ENCODE peak calls at places on chromosome 15, in five cellular contexts. E is mesenchymal stem cell, C is IMR-90, D is neuronal stem cell, H is H9. T is an unnamed sample.

GRCh38 chr15:43828061-43828657 is 1.4 kb downstream of the WDR76 start:
- DNase-seq in E (peak), H (no peak), C (peak), D (no peak), T (no peak)

GRCh38 chr15:27545494-27546255 is 553.4 kb downstream of the OCA2 start:
- DNase-seq in H (no peak), C (no peak), E (no peak), D (no peak), T (no peak)

GRCh38 chr15:74208901-74209559 is 6.4 kb upstream of the STRA6 start:
- DNase-seq in H (peak), D (no peak), C (peak), E (peak), T (no peak)

GRCh38 chr15:49187537-49188245 is 17.6 kb downstream of the GALK2 start:
- DNase-seq in H (no peak), C (peak), E (peak), D (no peak), T (no peak)

GRCh38 chr15:89972085-89972484 is 29.0 kb upstream of the ZNF710 start:
- DNase-seq in E (no peak), D (no peak), H (no peak), C (no peak), T (no peak)

GRCh38 chr15:55824857-55825613 is 82.1 kb upstream of the PRTG start:
- DNase-seq in C (no peak), D (no peak), E (no peak), H (no peak), T (no peak)

GRCh38 chr15:38696120-38696727 is 131.6 kb upstream of the RASGRP1 start:
- DNase-seq in C (peak), E (peak), D (no peak), H (no peak), T (no peak)

GRCh38 chr15:45457641-45458539 is 64.7 kb downstream of the SLC30A4 start:
- DNase-seq in D (peak), H (peak), E (peak), C (peak), T (peak)

GRCh38 chr15:31342781-31343626 is 16.4 kb downstream of the KLF13 start:
- DNase-seq in E (no peak), C (no peak), D (no peak), H (peak), T (no peak)

GRCh38 chr15:57902155-57902554 is 163.4 kb downstream of the ALDH1A2 start:
- DNase-seq in C (no peak), H (no peak), E (no peak), D (no peak), T (no peak)

GRCh38 chr15:100918690-100919480 is at the start of gene LRRK1:
- DNase-seq in C (peak), D (no peak), H (no peak), E (peak), T (peak)

GRCh38 chr15:62128916-62129315 is 36.2 kb downstream of the C2CD4B start:
- DNase-seq in C (no peak), E (no peak), H (no peak), D (no peak), T (no peak)

GRCh38 chr15:65913631-65914199 is 44.4 kb downstream of the RAB11A start:
- DNase-seq in E (no peak), C (no peak), H (no peak), D (no peak), T (no peak)

GRCh38 chr15:48842501-48842900 is 31.6 kb upstream of the CEP152 start:
- DNase-seq in H (no peak), E (no peak), D (no peak), C (no peak), T (no peak)

GRCh38 chr15:74983725-74984231 is 11.6 kb upstream of the SCAMP5 start:
- DNase-seq in D (no peak), H (no peak), C (no peak), E (no peak), T (no peak)

GRCh38 chr15:55741592-55742497 is 1.1 kb downstream of the PRTG start:
- DNase-seq in H (peak), E (peak), C (no peak), D (no peak), T (no peak)

GRCh38 chr15:34584321-34584668 is 844 bp upstream of the GOLGA8B start:
- DNase-seq in D (peak), E (no peak), H (no peak), C (no peak), T (no peak)

GRCh38 chr15:20645956-20646355 is 104.4 kb upstream of the GOLGA6L6 start:
- DNase-seq in D (no peak), E (no peak), H (no peak), C (no peak), T (no peak)

GRCh38 chr15:38991126-38991525 is 426.5 kb upstream of the RASGRP1 start:
- DNase-seq in D (peak), H (no peak), E (peak), C (peak), T (no peak)

GRCh38 chr15:59561547-59561946 is 50.0 kb upstream of the GCNT3 start:
- DNase-seq in D (no peak), H (no peak), E (no peak), C (no peak), T (no peak)

GRCh38 chr15:36024066-36024465 is 478.1 kb upstream of the DPH6 start:
- DNase-seq in D (no peak), E (peak), C (peak), H (no peak), T (no peak)

GRCh38 chr15:67126551-67127333 is 61.3 kb downstream of the SMAD3 start:
- DNase-seq in D (no peak), E (peak), H (no peak), C (no peak), T (peak)

GRCh38 chr15:101187820-101188516 is 63.9 kb downstream of the CHSY1 start:
- DNase-seq in H (no peak), C (peak), E (peak), D (no peak), T (no peak)

GRCh38 chr15:75230016-75230343 is 28.2 kb upstream of the GOLGA6C start:
- DNase-seq in H (no peak), E (no peak), C (no peak), D (no peak), T (no peak)

GRCh38 chr15:86201313-86202008 is 121.8 kb downstream of the AGBL1 start:
- DNase-seq in E (no peak), D (no peak), H (no peak), C (no peak), T (peak)

GRCh38 chr15:26866298-26867198 is at the start of gene GABRA5:
- DNase-seq in D (peak), C (peak), H (peak), E (no peak), T (no peak)

GRCh38 chr15:35496585-35496984 is 49.4 kb downstream of the DPH6 start:
- DNase-seq in D (no peak), E (no peak), H (no peak), C (no peak), T (no peak)

GRCh38 chr15:73813071-73813470 is 59.9 kb upstream of the INSYN1 start:
- DNase-seq in D (no peak), H (no peak), E (no peak), C (no peak), T (no peak)

GRCh38 chr15:101286471-101287114 is 8.5 kb downstream of the SNRPA1 start:
- DNase-seq in C (no peak), H (no peak), D (no peak), E (peak), T (no peak)

GRCh38 chr15:90165659-90166489 is 35.3 kb upstream of the SEMA4B start:
- DNase-seq in C (peak), D (no peak), H (peak), E (peak), T (peak)

GRCh38 chr15:60744826-60745225 is 265.9 kb upstream of the ICE2 start:
- DNase-seq in D (no peak), C (no peak), H (no peak), E (no peak), T (no peak)

GRCh38 chr15:49673861-49674260 is 53.0 kb downstream of the DTWD1 start:
- DNase-seq in C (no peak), D (no peak), H (no peak), E (no peak), T (no peak)

GRCh38 chr15:66095871-66096710 is 157.5 kb downstream of the MEGF11 start:
- DNase-seq in E (no peak), H (no peak), D (no peak), C (no peak), T (no peak)

GRCh38 chr15:70226337-70226980 is 128.7 kb upstream of the TLE3 start:
- DNase-seq in C (no peak), E (no peak), D (no peak), H (no peak), T (no peak)

GRCh38 chr15:31934821-31935220 is 95.5 kb upstream of the CHRNA7 start:
- DNase-seq in C (no peak), H (no peak), E (no peak), D (no peak), T (no peak)

GRCh38 chr15:48966595-48967301 is 3.0 kb upstream of the SHC4 start:
- DNase-seq in E (peak), D (no peak), C (peak), H (no peak), T (no peak)

GRCh38 chr15:33834892-33835730 is 133.2 kb upstream of the CHRM5 start:
- DNase-seq in D (no peak), H (peak), C (no peak), E (no peak), T (no peak)

GRCh38 chr15:67022587-67022986 is 42.8 kb upstream of the SMAD3 start:
- DNase-seq in D (no peak), E (no peak), C (no peak), H (no peak), T (no peak)

GRCh38 chr15:62344806-62345539 is 179.9 kb upstream of the C2CD4B start:
- DNase-seq in E (peak), H (peak), D (peak), C (peak), T (peak)

DNA sequence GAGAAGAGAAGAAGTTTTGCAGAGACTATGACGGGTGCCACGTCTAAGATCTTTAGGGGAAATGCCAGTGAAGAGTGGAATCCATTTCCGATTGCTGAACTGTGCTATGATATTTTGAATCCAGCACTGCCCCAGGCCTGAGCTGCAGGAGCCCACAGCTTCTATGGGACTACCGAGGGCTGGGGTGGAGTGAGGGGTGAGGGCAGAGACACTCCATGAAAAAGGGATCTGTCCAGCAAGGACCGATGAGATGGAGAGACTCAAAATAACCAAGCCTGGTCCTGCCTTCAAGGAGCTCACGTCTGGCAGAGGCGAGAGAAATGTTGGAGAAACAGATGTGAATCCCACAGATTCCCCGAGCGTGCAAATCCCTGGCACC is 79.8 kb upstream of the MEF2A start:
- DNase-seq in E (no peak), C (no peak), D (no peak), H (no peak), T (no peak)
- H2BK5ac ChIP-seq in E (no peak), C (no peak), D (no peak), H (no peak), T (no peak)

GRCh38 chr15:29812384-29812694 is 9.9 kb downstream of the TJP1 start:
- DNase-seq in D (no peak), H (no peak), E (peak), C (peak), T (peak)
- H2BK5ac ChIP-seq in D (no peak), H (no peak), E (no peak), C (no peak), T (no peak)

DNA sequence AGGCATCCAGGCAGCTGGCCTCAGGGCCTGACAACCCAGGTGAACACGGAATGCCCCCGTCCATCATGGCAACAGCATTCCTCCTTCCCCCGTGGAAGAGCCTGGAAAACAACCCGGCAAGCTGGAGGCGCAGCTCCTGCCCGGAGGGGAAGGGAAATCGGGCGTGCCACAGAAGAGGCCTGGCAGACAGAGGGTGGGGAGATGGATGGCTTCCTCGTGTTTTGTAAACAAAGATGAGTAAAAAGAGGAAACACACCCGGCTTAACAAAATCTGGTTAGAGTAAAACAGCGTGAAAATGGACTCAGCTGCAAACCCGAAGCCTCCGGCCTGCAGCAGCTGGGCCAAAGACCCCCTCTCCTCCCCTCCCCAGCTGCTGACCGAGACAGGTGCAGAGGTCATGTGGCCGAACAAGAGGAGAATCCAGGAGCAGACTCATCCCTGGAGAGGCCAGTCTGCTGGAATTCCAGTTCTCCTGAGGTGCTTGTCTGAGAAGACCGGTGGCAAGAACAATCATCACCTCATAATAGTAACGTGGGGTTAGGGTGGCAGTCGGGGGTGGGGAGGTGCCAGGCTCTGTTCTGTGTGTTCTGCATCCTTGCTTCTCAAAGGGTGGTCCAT is 15.3 kb downstream of the BMF start:
- DNase-seq in E (peak), D (no peak), H (no peak), C (peak), T (peak)
- H2BK5ac ChIP-seq in E (peak), D (no peak), H (no peak), C (peak), T (peak)

GRCh38 chr15:42094512-42094963 is at the start of gene PLA2G4D:
- DNase-seq in H (peak), D (no peak), E (no peak), C (no peak), T (no peak)
- H2BK5ac ChIP-seq in H (no peak), D (no peak), E (no peak), C (no peak), T (no peak)

GRCh38 chr15:77516786-77517185 is 96.1 kb downstream of the HMG20A start:
- DNase-seq in D (no peak), E (no peak), H (no peak), C (no peak), T (no peak)
- H2BK5ac ChIP-seq in D (no peak), E (no peak), H (no peak), C (no peak), T (no peak)

DNA sequence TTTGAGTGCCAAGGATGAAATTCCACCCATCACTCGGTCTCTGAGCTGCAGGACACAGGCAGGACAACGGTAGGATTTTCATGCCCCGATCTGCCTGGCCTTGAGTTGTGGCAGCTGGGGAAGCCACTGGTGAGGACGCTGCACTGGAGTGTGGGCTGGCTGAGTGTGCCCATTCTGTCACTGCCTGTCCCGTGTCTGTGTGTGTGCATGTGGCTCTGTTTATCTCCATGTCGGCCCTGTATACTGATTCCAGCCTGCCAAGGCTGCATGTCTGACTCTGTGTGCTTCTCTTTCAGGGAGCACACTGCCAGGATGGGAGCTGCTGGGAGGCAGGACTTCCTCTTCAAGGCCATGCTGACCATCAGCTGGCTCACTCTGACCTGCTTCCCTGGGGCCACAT is 94.4 kb downstream of the CEMIP start:
- DNase-seq in H (no peak), E (no peak), C (no peak), D (no peak), T (no peak)
- H2BK5ac ChIP-seq in H (no peak), E (no peak), C (no peak), D (no peak), T (no peak)

T was measured in trophoblast cell.